ENCODE peak calls at places on chromosomes 4 and X, in four cellular contexts. W is NCI-H2081, X is ACHN, U is amygdala. T is an unnamed sample.

GRCh38 chr4:105624530-105624929 is 72.1 kb downstream of the ARHGEF38 start:
- DNase-seq in W (no peak), X (peak; percentile 55), U (peak; percentile 6), T (no peak)

GRCh38 chr4:22969314-22969896 is 276.7 kb downstream of the GBA3 start:
- DNase-seq in W (no peak), X (peak; percentile 56), U (no peak), T (no peak)

GRCh38 chr4:101357751-101358150 is 10.4 kb upstream of the PPP3CA start:
- DNase-seq in W (no peak), X (peak; percentile 32), U (no peak), T (no peak)

GRCh38 chr4:7472443-7473013 is 37.8 kb upstream of the PSAPL1 start:
- DNase-seq in W (no peak), X (no peak), U (no peak), T (no peak)

GRCh38 chr4:40601641-40602040 is 28.0 kb downstream of the RBM47 start:
- DNase-seq in W (no peak), X (no peak), U (no peak), T (no peak)

GRCh38 chrX:34578237-34578636 is 78.8 kb downstream of the TMEM47 start:
- DNase-seq in W (peak; percentile 15), X (peak; percentile 36), U (no peak), T (no peak)

GRCh38 chr4:40307627-40308497 is 27.3 kb upstream of the CHRNA9 start:
- DNase-seq in W (no peak), X (no peak), U (no peak), T (no peak)

GRCh38 chr4:23747131-23747752 is 142.6 kb downstream of the PPARGC1A start:
- DNase-seq in W (no peak), X (no peak), U (peak; percentile 13), T (no peak)

T was measured in caudate nucleus.